ENCODE peak calls at places on chromosomes 1 and 21, in four cellular contexts. E is epithelial cell of proximal tubule, J is body of pancreas, P is hepatocyte. N is an unnamed sample.

GRCh38 chr21:44423312-44423821 is 31.9 kb upstream of the LRRC3 start:
- DNase-seq in P (no peak), J (peak; percentile 8), E (no peak), N (no peak)

GRCh38 chr1:65994223-65994622 is 201.5 kb downstream of the PDE4B start:
- DNase-seq in E (no peak), J (no peak), P (no peak), N (no peak)

GRCh38 chr1:209890606-209891330 is 47.2 kb upstream of the SYT14 start:
- DNase-seq in J (no peak), P (no peak), E (no peak), N (no peak)

GRCh38 chr1:179753061-179753460 is 10.0 kb downstream of the FAM163A start:
- DNase-seq in P (no peak), E (no peak), J (no peak), N (no peak)

GRCh38 chr1:34296059-34296458 is 119.4 kb downstream of the C1orf94 start:
- DNase-seq in J (no peak), P (no peak), E (no peak), N (no peak)

GRCh38 chr1:34898220-34898820 is 31.1 kb downstream of the DLGAP3 start:
- DNase-seq in P (no peak), J (no peak), E (no peak), N (no peak)

GRCh38 chr21:31354604-31355443 is 10.8 kb upstream of the TIAM1 start:
- DNase-seq in E (peak; percentile 92), J (no peak), P (no peak), N (peak; percentile 17)

GRCh38 chr1:228740543-228740942 is 5.3 kb downstream of the RHOU start:
- DNase-seq in J (no peak), E (no peak), P (no peak), N (no peak)

GRCh38 chr1:159205225-159205624 is 550 bp downstream of the ACKR1 start:
- DNase-seq in E (no peak), J (no peak), P (no peak), N (no peak)

GRCh38 chr1:231272880-231273279 is 31.9 kb downstream of the GNPAT start:
- DNase-seq in P (peak; percentile 9), J (no peak), E (no peak), N (no peak)

GRCh38 chr1:227518876-227519275 is 44.5 kb upstream of the ZNF678 start:
- DNase-seq in E (no peak), J (no peak), P (no peak), N (no peak)

GRCh38 chr1:239308701-239309333 is 77.6 kb upstream of the CHRM3 start:
- DNase-seq in E (no peak), P (peak; percentile 58), J (peak; percentile 71), N (no peak)

GRCh38 chr1:82538876-82539275 is 738.1 kb downstream of the ADGRL2 start:
- DNase-seq in P (no peak), E (no peak), J (no peak), N (no peak)

GRCh38 chr1:200634449-200635122 is 14.0 kb upstream of the KIF14 start:
- DNase-seq in E (no peak), P (no peak), J (no peak), N (no peak)

GRCh38 chr1:104804147-104804546 is 1054.4 kb downstream of the AMY1C start:
- DNase-seq in E (no peak), P (no peak), J (no peak), N (no peak)

GRCh38 chr1:145845144-145845513 is 301 bp upstream of the NUDT17 start:
- DNase-seq in J (no peak), P (no peak), E (no peak), N (no peak)

GRCh38 chr1:6743189-6744101 is 41.8 kb upstream of the CAMTA1 start:
- DNase-seq in E (no peak), P (no peak), J (no peak), N (peak; percentile 39)

GRCh38 chr1:170010443-170010842 is 64.1 kb downstream of the KIFAP3 start:
- DNase-seq in J (peak; percentile 15), P (peak; percentile 59), E (no peak), N (no peak)

GRCh38 chr1:202812176-202813026 is 1.6 kb downstream of the PCAT6 start:
- DNase-seq in J (peak; percentile 16), E (no peak), P (no peak), N (no peak)

GRCh38 chr1:218676991-218677390 is 331.9 kb downstream of the TGFB2 start:
- DNase-seq in P (no peak), E (no peak), J (no peak), N (no peak)

GRCh38 chr1:113042336-113043143 is 30.5 kb upstream of the LRIG2 start:
- DNase-seq in P (peak; percentile 79), E (peak; percentile 67), J (peak; percentile 60), N (peak; percentile 71)

GRCh38 chr1:32757213-32757895 is 54.8 kb upstream of the SYNC start:
- DNase-seq in J (no peak), E (no peak), P (peak; percentile 8), N (no peak)
- H3K4me3 ChIP-seq in J (no peak overlapping the region), E (no peak overlapping the region), P (no peak overlapping the region), N (no peak overlapping the region)

GRCh38 chr1:8239039-8239305 is 78.9 kb upstream of the SLC45A1 start:
- DNase-seq in P (no peak), E (no peak), J (peak; percentile 75), N (peak; percentile 58)
- TF ChIP-seq CTCF in P (peak; percentile 26), E (peak; percentile 50), J (no peak), N (peak; percentile 17)

DNA sequence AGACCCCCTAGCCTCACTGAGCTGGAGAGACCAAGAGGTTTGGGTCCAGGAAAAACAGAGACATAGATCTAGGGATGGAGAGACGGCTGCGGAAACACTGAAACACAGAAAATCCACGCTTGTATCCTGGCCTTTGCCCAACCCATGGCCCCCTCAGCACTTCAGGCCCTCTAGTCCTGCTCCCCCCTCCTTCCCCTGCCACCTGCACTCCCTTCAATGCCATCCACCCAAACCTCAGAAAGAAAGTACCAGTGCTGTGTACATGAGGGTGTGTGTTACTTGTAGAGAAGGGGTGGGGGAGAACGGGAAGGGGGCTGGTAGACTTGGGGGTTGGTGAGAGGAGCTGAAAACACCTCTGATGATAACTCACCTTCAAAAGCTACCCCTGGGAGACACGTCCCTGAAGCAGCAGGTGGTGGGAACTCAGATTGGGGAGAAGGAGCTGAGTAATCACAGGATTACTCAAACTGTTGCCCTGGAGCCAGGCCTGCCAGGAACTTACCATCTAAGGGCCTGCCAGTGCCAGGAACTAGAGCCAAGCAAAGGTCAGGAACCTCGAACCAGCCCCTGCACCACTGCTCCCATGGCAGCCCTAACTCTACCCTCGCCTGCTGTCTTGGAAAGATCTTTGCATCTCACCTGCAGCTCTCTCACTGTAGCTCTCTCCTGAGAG is 11.5 kb downstream of the RORC start:
- DNase-seq in J (peak; percentile 74), E (no peak), P (no peak), N (peak; percentile 62)
- H3K4me3 ChIP-seq in J (no peak overlapping the region), E (no peak overlapping the region), P (no peak overlapping the region), N (no peak overlapping the region)

GRCh38 chr1:77683142-77683835 is 831 bp upstream of the ZZZ3 start:
- DNase-seq in P (peak; percentile 97), J (peak; percentile 94), E (peak; percentile 22), N (peak; percentile 97)
- TF ChIP-seq CTCF in P (peak; percentile 76), J (peak; percentile 84), E (peak; percentile 67), N (peak; percentile 95)

DNA sequence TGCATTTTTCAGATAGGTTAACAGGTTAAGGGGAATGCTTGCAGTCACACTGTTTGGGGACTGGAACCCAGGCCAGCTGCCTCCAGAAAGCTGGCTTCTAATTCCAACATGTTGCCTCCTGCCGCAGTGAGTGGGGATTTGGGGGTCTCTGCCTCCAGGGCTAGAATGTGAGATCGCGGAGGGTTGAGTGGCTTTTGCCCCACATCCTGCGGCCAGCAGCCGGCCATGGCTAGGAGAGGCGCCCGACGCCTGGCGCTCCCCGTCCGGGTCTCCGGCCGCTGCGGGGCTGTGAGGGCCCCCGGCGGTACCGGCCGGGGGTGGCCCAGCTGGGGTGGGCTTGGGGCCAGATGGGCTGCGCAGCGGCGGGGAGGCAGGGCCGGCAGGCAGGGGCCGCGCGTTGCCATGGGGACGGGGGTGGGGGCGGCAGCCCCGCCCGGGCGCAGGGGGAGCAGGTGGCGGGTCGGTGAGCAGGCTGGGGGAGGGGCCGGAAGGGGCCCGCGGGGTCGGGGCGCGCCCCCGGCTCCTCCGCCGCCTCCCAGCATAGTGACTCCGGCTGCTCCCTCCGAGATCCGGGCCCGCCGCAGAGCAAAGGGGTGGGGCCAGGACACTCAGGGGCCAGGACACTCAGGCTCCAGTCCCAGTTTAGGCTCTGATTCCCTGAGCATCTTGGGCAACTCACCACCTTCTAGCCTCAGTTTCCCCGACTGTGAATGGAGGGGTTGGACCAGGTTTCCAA is 68.5 kb upstream of the SSBP3 start:
- DNase-seq in P (peak; percentile 66), J (no peak), E (no peak), N (peak; percentile 35)
- H3K4me3 ChIP-seq in P (no peak overlapping the region), J (no peak overlapping the region), E (no peak overlapping the region), N (peak overlapping the region; percentile 55)

DNA sequence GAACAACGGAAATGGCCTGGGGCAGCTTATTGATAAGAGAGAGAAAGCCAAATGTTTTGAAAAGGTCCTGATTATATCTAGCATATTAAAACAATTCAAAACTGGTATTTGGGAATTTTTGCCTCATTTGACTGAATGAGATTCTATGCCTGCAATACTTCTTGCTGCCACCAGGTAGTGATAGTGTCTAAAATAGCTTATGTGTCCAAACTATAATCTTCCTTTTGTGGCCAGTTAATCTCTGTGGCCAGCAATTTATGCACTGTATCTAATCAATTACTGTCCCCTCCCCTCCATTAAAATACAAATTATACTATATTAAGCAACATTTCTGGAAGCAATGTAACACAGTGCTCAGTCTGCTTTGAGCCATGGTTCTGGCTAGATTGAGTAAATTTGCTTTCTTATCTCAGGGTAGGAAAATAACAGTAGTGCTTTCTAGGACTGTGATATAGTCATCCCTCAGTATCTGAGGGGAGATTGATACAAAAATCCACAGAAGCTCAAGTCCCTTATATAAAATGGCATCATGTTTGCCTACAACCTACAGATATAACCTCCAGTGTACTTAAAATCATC is 91.8 kb downstream of the FOXD2 start:
- DNase-seq in P (no peak), E (no peak), J (no peak), N (no peak)
- TF ChIP-seq CTCF in P (peak; percentile 50), E (peak; percentile 67), J (no peak), N (peak; percentile 46)

GRCh38 chr1:236287356-236287755 is 5.6 kb upstream of the ERO1B start:
- DNase-seq in P (no peak), E (no peak), J (no peak), N (no peak)

GRCh38 chr1:236281286-236282158 is at the start of gene ERO1B:
- DNase-seq in E (peak; percentile 36), P (peak; percentile 99), J (peak; percentile 98), N (peak; percentile 98)

GRCh38 chr1:236282159-236282716 is 480 bp upstream of the ERO1B start:
- DNase-seq in J (no peak), E (no peak), P (no peak), N (peak; percentile 18)

GRCh38 chr1:236282719-236283118 is 961 bp upstream of the ERO1B start:
- DNase-seq in P (no peak), E (no peak), J (no peak), N (no peak)

DNA sequence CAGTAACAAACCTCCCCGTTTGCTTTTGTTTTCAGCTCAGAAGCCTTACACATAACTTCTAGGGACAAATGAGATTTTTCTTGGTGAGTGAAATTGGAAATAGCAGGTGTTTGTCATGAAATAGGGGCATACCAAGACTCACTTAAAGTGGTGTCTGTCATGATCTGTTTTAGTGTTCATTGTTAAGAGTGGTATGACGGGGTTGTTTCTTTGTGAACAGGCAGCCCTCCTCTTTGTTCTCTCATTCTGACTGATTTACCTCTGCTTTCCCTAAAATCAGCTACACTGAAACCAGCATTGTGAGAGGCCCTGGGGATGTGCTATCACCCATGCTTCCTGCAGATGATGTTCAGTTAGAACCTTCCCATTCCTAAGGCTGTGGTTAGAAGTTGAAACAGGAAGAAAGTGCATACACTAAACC is 2.5 kb upstream of the ERO1B start:
- DNase-seq in E (no peak), P (no peak), J (no peak), N (no peak)
- H3K4me3 ChIP-seq in E (no peak overlapping the region), P (no peak overlapping the region), J (no peak overlapping the region), N (no peak overlapping the region)

N was measured in psoas muscle.